ENCODE peak calls at places on chromosomes 12 and 14, in eight cellular contexts. Z is GM03348; L is IMR-90; R is Calu3; X is body of pancreas; Q is globus pallidus; P is activated CD4-positive, alpha-beta T cell treated with anti-CD3 and anti-CD28 coated beads, Interleukin-2, amount 10 ng/mL, durations not matched to agents 7 days and 5 days; K is ureter. S is an unnamed sample.

GRCh38 chr14:100765991-100766390 is 39.3 kb downstream of the DLK1 start:
- DNase-seq in Z (no peak), L (no peak), R (no peak), X (no peak), Q (no peak), P (no peak), K (no peak), S (no peak)

GRCh38 chr14:69685217-69685616 is 73.8 kb downstream of the SUSD6 start:
- DNase-seq in Z (no peak), L (peak; percentile 84), R (no peak), X (no peak), Q (no peak), P (peak; percentile 54), K (no peak), S (no peak)

GRCh38 chr12:57632369-57632897 is 568 bp downstream of the B4GALNT1 start:
- DNase-seq in Z (peak; percentile 28), L (no peak), R (peak; percentile 48), X (no peak), Q (no peak), P (no peak), K (peak; percentile 41), S (no peak)

GRCh38 chr12:48956279-48957140 is 777 bp downstream of the ARF3 start:
- DNase-seq in Z (peak; percentile 96), L (peak; percentile 97), R (peak; percentile 76), X (peak; percentile 60), Q (peak; percentile 74), P (no peak), K (peak; percentile 86), S (peak; percentile 83)

GRCh38 chr12:14384783-14385638 is 19.5 kb downstream of the ATF7IP start:
- DNase-seq in Z (peak; percentile 45), L (peak; percentile 95), R (peak; percentile 65), X (peak; percentile 72), Q (peak; percentile 75), P (peak; percentile 85), K (no peak), S (no peak)

GRCh38 chr14:34460841-34461240 is 1.2 kb downstream of the SPTSSA start:
- DNase-seq in Z (no peak), L (peak; percentile 77), R (no peak), X (no peak), Q (peak; percentile 12), P (no peak), K (no peak), S (no peak)

GRCh38 chr14:94539181-94539580 is 22.1 kb upstream of the SERPINA4 start:
- DNase-seq in Z (no peak), L (no peak), R (no peak), X (no peak), Q (no peak), P (no peak), K (no peak), S (no peak)

GRCh38 chr14:105408592-105408991 is 10.3 kb downstream of the TEX22 start:
- DNase-seq in Z (no peak), L (no peak), R (no peak), X (no peak), Q (no peak), P (no peak), K (no peak), S (no peak)

GRCh38 chr14:73613046-73613383 is 698 bp downstream of the ACOT6 start:
- DNase-seq in Z (no peak), L (no peak), R (no peak), X (no peak), Q (no peak), P (no peak), K (no peak), S (no peak)

GRCh38 chr14:105412768-105413541 is 6.7 kb upstream of the MTA1 start:
- DNase-seq in Z (no peak), L (no peak), R (no peak), X (no peak), Q (no peak), P (no peak), K (no peak), S (no peak)

GRCh38 chr12:1929241-1929984 is 11.0 kb upstream of the CACNA2D4 start:
- DNase-seq in Z (no peak), L (no peak), R (no peak), X (no peak), Q (no peak), P (no peak), K (peak; percentile 24), S (no peak)

GRCh38 chr12:96300064-96300463 is 100.2 kb downstream of the CDK17 start:
- DNase-seq in Z (no peak), L (no peak), R (no peak), X (no peak), Q (no peak), P (no peak), K (no peak), S (no peak)

GRCh38 chr14:79395061-79395460 is 816.2 kb downstream of the DIO2 start:
- DNase-seq in Z (peak; percentile 70), L (peak; percentile 54), R (no peak), X (no peak), Q (no peak), P (no peak), K (no peak), S (no peak)

GRCh38 chr12:7093892-7094291 is 1.6 kb upstream of the C1R start:
- DNase-seq in Z (peak; percentile 73), L (no peak), R (no peak), X (no peak), Q (no peak), P (no peak), K (no peak), S (no peak)

GRCh38 chr12:124663771-124664366 is 96.5 kb upstream of the NCOR2 start:
- DNase-seq in Z (no peak), L (no peak), R (no peak), X (no peak), Q (peak; percentile 93), P (no peak), K (no peak), S (no peak)

GRCh38 chr12:44537354-44537753 is 338.8 kb downstream of the NELL2 start:
- DNase-seq in Z (no peak), L (no peak), R (no peak), X (no peak), Q (no peak), P (no peak), K (no peak), S (no peak)

GRCh38 chr14:106586098-106586704 is 1059.8 kb downstream of the TMEM121 start:
- DNase-seq in Z (no peak), L (no peak), R (peak; percentile 54), X (peak; percentile 30), Q (no peak), P (peak; percentile 72), K (no peak), S (peak; percentile 61)

GRCh38 chr14:97760050-97760449 is 962.9 kb downstream of the VRK1 start:
- DNase-seq in Z (no peak), L (no peak), R (no peak), X (no peak), Q (no peak), P (no peak), K (no peak), S (no peak)

GRCh38 chr12:46664771-46665287 is 161.0 kb downstream of the SLC38A4 start:
- DNase-seq in Z (peak; percentile 82), L (peak; percentile 96), R (peak; percentile 34), X (no peak), Q (no peak), P (no peak), K (no peak), S (no peak)

GRCh38 chr12:47509398-47509851 is 196.4 kb downstream of the RPAP3 start:
- DNase-seq in Z (peak; percentile 57), L (peak; percentile 82), R (no peak), X (no peak), Q (no peak), P (no peak), K (no peak), S (no peak)

GRCh38 chr14:55739967-55740707 is 160.1 kb downstream of the KTN1 start:
- DNase-seq in Z (no peak), L (no peak), R (no peak), X (peak; percentile 34), Q (no peak), P (no peak), K (peak; percentile 50), S (no peak)

GRCh38 chr14:37230551-37231194 is 32.9 kb downstream of the MIPOL1 start:
- DNase-seq in Z (peak; percentile 66), L (peak; percentile 77), R (peak; percentile 17), X (no peak), Q (peak; percentile 45), P (peak; percentile 46), K (no peak), S (no peak)

GRCh38 chr14:100439781-100440180 is 116.6 kb downstream of the SLC25A47 start:
- DNase-seq in Z (peak; percentile 65), L (no peak), R (no peak), X (no peak), Q (no peak), P (no peak), K (no peak), S (peak; percentile 80)

GRCh38 chr12:29692237-29692636 is 91.5 kb downstream of the TMTC1 start:
- DNase-seq in Z (no peak), L (no peak), R (no peak), X (no peak), Q (no peak), P (no peak), K (no peak), S (no peak)

GRCh38 chr14:50953497-50953896 is 9.2 kb upstream of the PYGL start:
- DNase-seq in Z (no peak), L (no peak), R (no peak), X (no peak), Q (no peak), P (no peak), K (no peak), S (no peak)

GRCh38 chr12:5383961-5384360 is 47.9 kb upstream of the NTF3 start:
- DNase-seq in Z (no peak), L (no peak), R (no peak), X (no peak), Q (no peak), P (no peak), K (no peak), S (no peak)

GRCh38 chr12:64203775-64204174 is 18.3 kb downstream of the KICS2 start:
- DNase-seq in Z (no peak), L (no peak), R (no peak), X (no peak), Q (no peak), P (no peak), K (no peak), S (no peak)

GRCh38 chr14:96501383-96501745 is 818 bp upstream of the PAPOLA start:
- DNase-seq in Z (peak; percentile 16), L (no peak), R (no peak), X (no peak), Q (peak; percentile 16), P (peak; percentile 7), K (no peak), S (no peak)

GRCh38 chr14:100072783-100073346 is 7.6 kb downstream of the EVL start:
- DNase-seq in Z (no peak), L (no peak), R (no peak), X (no peak), Q (no peak), P (peak; percentile 71), K (peak; percentile 75), S (peak; percentile 68)